ENCODE peak calls at places on chromosomes 7 and 10, in eight cellular contexts. One of them, this sample, is unnamed.

GRCh38 chr7:151113344-151114150 is 27.3 kb downstream of the AGAP3 start:
- DNase-seq in GM12878: no peak
- DNase-seq in spleen: no peak
- DNase-seq in suprapubic skin: no peak
- DNase-seq in HCT116: peak
- DNase-seq in transverse colon: no peak
- DNase-seq in K562: peak
- DNase-seq in stomach: no peak
- DNase-seq in this sample: peak

GRCh38 chr10:123129553-123130271 is 6.1 kb upstream of the HMX3 start:
- DNase-seq in GM12878: no peak
- DNase-seq in spleen: no peak
- DNase-seq in suprapubic skin: no peak
- DNase-seq in HCT116: no peak
- DNase-seq in transverse colon: no peak
- DNase-seq in K562: no peak
- DNase-seq in stomach: no peak
- DNase-seq in this sample: no peak

GRCh38 chr10:113411456-113411855 is 141.4 kb upstream of the HABP2 start:
- DNase-seq in GM12878: no peak
- DNase-seq in spleen: no peak
- DNase-seq in suprapubic skin: no peak
- DNase-seq in HCT116: no peak
- DNase-seq in transverse colon: no peak
- DNase-seq in K562: no peak
- DNase-seq in stomach: no peak
- DNase-seq in this sample: no peak

GRCh38 chr7:68147621-68148238 is 1151.1 kb downstream of the TYW1 start:
- DNase-seq in GM12878: no peak
- DNase-seq in spleen: no peak
- DNase-seq in suprapubic skin: no peak
- DNase-seq in HCT116: no peak
- DNase-seq in transverse colon: no peak
- DNase-seq in K562: no peak
- DNase-seq in stomach: no peak
- DNase-seq in this sample: no peak

GRCh38 chr10:109183366-109183765 is 739.9 kb downstream of the XPNPEP1 start:
- DNase-seq in GM12878: no peak
- DNase-seq in spleen: no peak
- DNase-seq in suprapubic skin: no peak
- DNase-seq in HCT116: no peak
- DNase-seq in transverse colon: no peak
- DNase-seq in K562: no peak
- DNase-seq in stomach: no peak
- DNase-seq in this sample: no peak

GRCh38 chr10:62336404-62336803 is 37.8 kb upstream of the ZNF365 start:
- DNase-seq in GM12878: no peak
- DNase-seq in spleen: no peak
- DNase-seq in suprapubic skin: no peak
- DNase-seq in HCT116: no peak
- DNase-seq in transverse colon: no peak
- DNase-seq in K562: no peak
- DNase-seq in stomach: no peak
- DNase-seq in this sample: no peak

GRCh38 chr10:21524131-21524525 is 1.4 kb downstream of the SKIDA1 start:
- DNase-seq in GM12878: no peak
- DNase-seq in spleen: no peak
- DNase-seq in suprapubic skin: no peak
- DNase-seq in HCT116: no peak
- DNase-seq in transverse colon: no peak
- DNase-seq in K562: no peak
- DNase-seq in stomach: no peak
- DNase-seq in this sample: no peak

GRCh38 chr7:30817060-30817770 is 46.0 kb downstream of the MINDY4 start:
- DNase-seq in GM12878: no peak
- DNase-seq in spleen: no peak
- DNase-seq in suprapubic skin: no peak
- DNase-seq in HCT116: no peak
- DNase-seq in transverse colon: no peak
- DNase-seq in K562: no peak
- DNase-seq in stomach: no peak
- DNase-seq in this sample: no peak

GRCh38 chr7:50474382-50475155 is 24.4 kb upstream of the FIGNL1 start:
- DNase-seq in GM12878: no peak
- DNase-seq in spleen: no peak
- DNase-seq in suprapubic skin: no peak
- DNase-seq in HCT116: no peak
- DNase-seq in transverse colon: no peak
- DNase-seq in K562: no peak
- DNase-seq in stomach: no peak
- DNase-seq in this sample: no peak

GRCh38 chr10:75404023-75404334 is 2.4 kb upstream of the ZNF503 start:
- DNase-seq in GM12878: no peak
- DNase-seq in spleen: no peak
- DNase-seq in suprapubic skin: no peak
- DNase-seq in HCT116: no peak
- DNase-seq in transverse colon: no peak
- DNase-seq in K562: no peak
- DNase-seq in stomach: no peak
- DNase-seq in this sample: no peak

GRCh38 chr7:155899596-155899995 is 87.3 kb upstream of the SHH start:
- DNase-seq in GM12878: no peak
- DNase-seq in spleen: peak
- DNase-seq in suprapubic skin: peak
- DNase-seq in HCT116: no peak
- DNase-seq in transverse colon: no peak
- DNase-seq in K562: no peak
- DNase-seq in stomach: no peak
- DNase-seq in this sample: no peak

GRCh38 chr7:74355091-74355490 is 65.9 kb downstream of the CLIP2 start:
- DNase-seq in GM12878: no peak
- DNase-seq in spleen: no peak
- DNase-seq in suprapubic skin: no peak
- DNase-seq in HCT116: peak
- DNase-seq in transverse colon: peak
- DNase-seq in K562: peak
- DNase-seq in stomach: peak
- DNase-seq in this sample: no peak

GRCh38 chr10:14605231-14605925 is 169.3 kb downstream of the FAM107B start:
- DNase-seq in GM12878: peak
- DNase-seq in spleen: no peak
- DNase-seq in suprapubic skin: no peak
- DNase-seq in HCT116: peak
- DNase-seq in transverse colon: no peak
- DNase-seq in K562: no peak
- DNase-seq in stomach: no peak
- DNase-seq in this sample: no peak

GRCh38 chr7:137091396-137091795 is 222.9 kb downstream of the CHRM2 start:
- DNase-seq in GM12878: no peak
- DNase-seq in spleen: no peak
- DNase-seq in suprapubic skin: no peak
- DNase-seq in HCT116: no peak
- DNase-seq in transverse colon: no peak
- DNase-seq in K562: no peak
- DNase-seq in stomach: no peak
- DNase-seq in this sample: no peak

GRCh38 chr7:39633563-39634550 is 10.5 kb downstream of the RALA start:
- DNase-seq in GM12878: no peak
- DNase-seq in spleen: no peak
- DNase-seq in suprapubic skin: no peak
- DNase-seq in HCT116: no peak
- DNase-seq in transverse colon: no peak
- DNase-seq in K562: no peak
- DNase-seq in stomach: no peak
- DNase-seq in this sample: no peak

GRCh38 chr7:151016505-151016904 is 7.8 kb downstream of the ATG9B start:
- DNase-seq in GM12878: no peak
- DNase-seq in spleen: no peak
- DNase-seq in suprapubic skin: no peak
- DNase-seq in HCT116: no peak
- DNase-seq in transverse colon: no peak
- DNase-seq in K562: no peak
- DNase-seq in stomach: no peak
- DNase-seq in this sample: no peak

GRCh38 chr7:151134743-151135524 is 32.6 kb downstream of the GBX1 start:
- DNase-seq in GM12878: no peak
- DNase-seq in spleen: peak
- DNase-seq in suprapubic skin: no peak
- DNase-seq in HCT116: no peak
- DNase-seq in transverse colon: no peak
- DNase-seq in K562: no peak
- DNase-seq in stomach: no peak
- DNase-seq in this sample: no peak

GRCh38 chr10:113169853-113170455 is 219.9 kb downstream of the TCF7L2 start:
- DNase-seq in GM12878: peak
- DNase-seq in spleen: no peak
- DNase-seq in suprapubic skin: no peak
- DNase-seq in HCT116: no peak
- DNase-seq in transverse colon: no peak
- DNase-seq in K562: no peak
- DNase-seq in stomach: no peak
- DNase-seq in this sample: no peak

GRCh38 chr10:132886211-132887099 is 55.9 kb downstream of the CFAP46 start:
- DNase-seq in GM12878: no peak
- DNase-seq in spleen: peak
- DNase-seq in suprapubic skin: peak
- DNase-seq in HCT116: no peak
- DNase-seq in transverse colon: peak
- DNase-seq in K562: no peak
- DNase-seq in stomach: peak
- DNase-seq in this sample: no peak

GRCh38 chr7:26653430-26653911 is 210.9 kb downstream of the SKAP2 start:
- DNase-seq in GM12878: no peak
- DNase-seq in spleen: no peak
- DNase-seq in suprapubic skin: no peak
- DNase-seq in HCT116: no peak
- DNase-seq in transverse colon: peak
- DNase-seq in K562: no peak
- DNase-seq in stomach: no peak
- DNase-seq in this sample: no peak

DNA sequence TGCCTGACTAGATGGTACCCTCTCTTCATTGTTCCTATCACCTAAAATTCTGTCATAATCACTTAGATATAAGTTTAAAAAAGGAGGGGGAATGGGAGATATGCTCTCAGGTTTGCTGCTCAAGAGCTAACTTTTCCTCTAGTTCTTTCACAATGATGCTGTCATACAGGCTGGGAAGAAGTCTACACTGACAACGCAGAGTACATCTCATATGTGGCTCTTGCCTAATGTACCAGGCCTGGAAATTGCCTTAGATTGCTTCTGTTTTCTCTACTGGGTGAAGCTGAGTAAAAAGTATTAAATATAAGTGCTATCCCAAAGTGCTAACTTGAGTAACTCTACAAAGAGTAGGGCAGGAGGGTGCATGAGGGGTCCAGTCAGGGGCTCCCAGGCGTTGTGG is 43.8 kb upstream of the BET1 start:
- DNase-seq in GM12878: no peak
- DNase-seq in spleen: no peak
- DNase-seq in suprapubic skin: no peak
- DNase-seq in HCT116: no peak
- DNase-seq in transverse colon: no peak
- DNase-seq in K562: no peak
- DNase-seq in stomach: no peak
- DNase-seq in this sample: no peak
- TF ChIP-seq POLR2AphosphoS5 in GM12878: no peak
- TF ChIP-seq POLR2AphosphoS5 in spleen: no peak
- TF ChIP-seq POLR2AphosphoS5 in suprapubic skin: no peak
- TF ChIP-seq POLR2AphosphoS5 in HCT116: no peak
- TF ChIP-seq POLR2AphosphoS5 in transverse colon: no peak
- TF ChIP-seq POLR2AphosphoS5 in K562: no peak
- TF ChIP-seq POLR2AphosphoS5 in stomach: no peak
- TF ChIP-seq POLR2AphosphoS5 in this sample: no peak

DNA sequence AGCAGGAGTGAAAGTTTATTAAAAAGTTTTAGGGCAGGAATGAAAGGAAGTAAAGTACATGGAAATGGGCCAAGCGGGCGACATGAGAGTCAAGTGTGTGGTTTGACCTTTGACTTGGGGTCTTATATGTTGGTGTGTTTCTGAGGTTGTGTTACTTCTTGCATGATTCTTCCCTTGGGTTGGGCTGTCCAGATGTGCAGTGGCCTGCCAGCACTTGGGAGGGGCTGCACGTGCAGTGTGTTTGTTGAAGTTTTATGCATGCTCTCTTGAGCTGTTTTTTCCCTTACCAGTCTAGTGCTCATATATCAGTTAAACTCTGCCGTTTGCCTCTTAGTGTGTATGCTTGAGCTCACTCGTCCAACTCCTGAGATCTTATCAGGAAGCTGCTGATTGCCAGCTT is 23.0 kb downstream of the SP4 start:
- DNase-seq in GM12878: no peak
- DNase-seq in spleen: no peak
- DNase-seq in suprapubic skin: no peak
- DNase-seq in HCT116: no peak
- DNase-seq in transverse colon: no peak
- DNase-seq in K562: no peak
- DNase-seq in stomach: no peak
- DNase-seq in this sample: no peak
- H3K27ac ChIP-seq in GM12878: no peak
- H3K27ac ChIP-seq in spleen: no peak
- H3K27ac ChIP-seq in suprapubic skin: no peak
- H3K27ac ChIP-seq in HCT116: no peak
- H3K27ac ChIP-seq in transverse colon: no peak
- H3K27ac ChIP-seq in K562: no peak
- H3K27ac ChIP-seq in stomach: no peak
- H3K27ac ChIP-seq in this sample: no peak

DNA sequence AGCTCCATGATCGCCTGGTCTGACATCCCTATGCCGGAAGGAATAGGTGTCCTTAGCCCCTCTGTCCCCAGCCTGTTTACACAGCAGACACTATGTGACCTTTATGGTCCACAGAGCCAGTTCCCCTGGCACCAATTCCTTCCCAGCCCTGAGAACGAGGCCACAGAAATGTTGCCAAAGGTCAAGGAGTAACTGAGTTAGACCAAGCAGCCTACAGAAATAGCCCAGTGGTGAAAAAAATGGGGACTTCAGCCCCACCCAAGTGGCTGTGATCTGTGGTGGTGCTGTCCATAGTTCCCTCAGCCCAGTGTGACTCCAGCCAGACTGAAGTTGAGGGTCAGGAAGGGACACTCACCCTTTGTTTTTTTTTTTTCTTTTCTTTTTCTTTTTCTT is 2.5 kb downstream of the PGAM2 start:
- DNase-seq in GM12878: no peak
- DNase-seq in spleen: no peak
- DNase-seq in suprapubic skin: peak
- DNase-seq in HCT116: no peak
- DNase-seq in transverse colon: peak
- DNase-seq in K562: no peak
- DNase-seq in stomach: no peak
- DNase-seq in this sample: no peak
- TF ChIP-seq POLR2A in GM12878: no peak
- TF ChIP-seq POLR2A in spleen: no peak
- TF ChIP-seq POLR2A in suprapubic skin: no peak
- TF ChIP-seq POLR2A in HCT116: no peak
- TF ChIP-seq POLR2A in transverse colon: no peak
- TF ChIP-seq POLR2A in K562: no peak
- TF ChIP-seq POLR2A in stomach: no peak
- TF ChIP-seq POLR2A in this sample: no peak

DNA sequence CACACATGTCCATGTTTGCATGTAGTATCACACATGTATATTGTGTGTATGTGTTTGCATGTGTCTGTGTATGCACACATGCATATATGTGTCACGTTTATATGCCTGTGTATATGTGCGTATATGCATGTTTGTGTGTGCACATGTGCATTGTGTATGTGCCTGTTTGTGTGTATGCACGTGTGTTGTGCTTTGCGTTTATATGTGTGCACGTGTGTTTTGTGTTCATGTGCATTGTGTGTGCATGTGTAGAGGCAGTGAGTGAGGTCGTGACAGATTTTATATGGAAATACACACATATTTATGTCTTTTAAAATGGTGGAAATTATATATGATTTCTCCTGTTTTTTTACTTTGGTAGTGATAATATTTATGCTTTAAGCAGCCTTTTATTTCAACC is 41.2 kb downstream of the ADARB2 start:
- DNase-seq in GM12878: no peak
- DNase-seq in spleen: no peak
- DNase-seq in suprapubic skin: no peak
- DNase-seq in HCT116: no peak
- DNase-seq in transverse colon: no peak
- DNase-seq in K562: no peak
- DNase-seq in stomach: no peak
- DNase-seq in this sample: no peak
- TF ChIP-seq POLR2AphosphoS5 in GM12878: no peak
- TF ChIP-seq POLR2AphosphoS5 in spleen: no peak
- TF ChIP-seq POLR2AphosphoS5 in suprapubic skin: no peak
- TF ChIP-seq POLR2AphosphoS5 in HCT116: no peak
- TF ChIP-seq POLR2AphosphoS5 in transverse colon: no peak
- TF ChIP-seq POLR2AphosphoS5 in K562: no peak
- TF ChIP-seq POLR2AphosphoS5 in stomach: no peak
- TF ChIP-seq POLR2AphosphoS5 in this sample: no peak

This sample was measured in prostate gland.